ENCODE peak calls at places on chromosomes 5 and 9, in six cellular contexts. One of them, this sample, is unnamed.

GRCh38 chr5:53779541-53779981 is 219.1 kb downstream of the NDUFS4 start:
- DNase-seq in cardiac muscle cell: no peak
- DNase-seq in tibial nerve: no peak
- DNase-seq in cardiac fibroblast: peak
- DNase-seq in epithelial cell of esophagus: peak
- DNase-seq in psoas muscle: no peak
- DNase-seq in this sample: no peak

GRCh38 chr9:92561374-92562329 is 25.9 kb upstream of the ECM2 start:
- DNase-seq in cardiac muscle cell: no peak
- DNase-seq in tibial nerve: no peak
- DNase-seq in cardiac fibroblast: peak
- DNase-seq in epithelial cell of esophagus: peak
- DNase-seq in psoas muscle: no peak
- DNase-seq in this sample: no peak

GRCh38 chr9:8857330-8858249 is 1058.0 kb upstream of the DMAC1 start:
- DNase-seq in cardiac muscle cell: peak
- DNase-seq in tibial nerve: peak
- DNase-seq in cardiac fibroblast: peak
- DNase-seq in epithelial cell of esophagus: peak
- DNase-seq in psoas muscle: peak
- DNase-seq in this sample: peak

GRCh38 chr9:115229496-115229895 is 111.5 kb upstream of the TNC start:
- DNase-seq in cardiac muscle cell: no peak
- DNase-seq in tibial nerve: no peak
- DNase-seq in cardiac fibroblast: no peak
- DNase-seq in epithelial cell of esophagus: peak
- DNase-seq in psoas muscle: no peak
- DNase-seq in this sample: no peak

GRCh38 chr9:1267141-1267570 is 217.0 kb downstream of the DMRT2 start:
- DNase-seq in cardiac muscle cell: no peak
- DNase-seq in tibial nerve: no peak
- DNase-seq in cardiac fibroblast: no peak
- DNase-seq in epithelial cell of esophagus: peak
- DNase-seq in psoas muscle: no peak
- DNase-seq in this sample: no peak

GRCh38 chr5:38110130-38110529 is 148.2 kb upstream of the EGFLAM start:
- DNase-seq in cardiac muscle cell: no peak
- DNase-seq in tibial nerve: no peak
- DNase-seq in cardiac fibroblast: no peak
- DNase-seq in epithelial cell of esophagus: no peak
- DNase-seq in psoas muscle: no peak
- DNase-seq in this sample: no peak

GRCh38 chr9:21750021-21750735 is 52.3 kb upstream of the MTAP start:
- DNase-seq in cardiac muscle cell: no peak
- DNase-seq in tibial nerve: no peak
- DNase-seq in cardiac fibroblast: peak
- DNase-seq in epithelial cell of esophagus: no peak
- DNase-seq in psoas muscle: no peak
- DNase-seq in this sample: no peak

GRCh38 chr5:168734119-168734518 is 155.0 kb upstream of the PANK3 start:
- DNase-seq in cardiac muscle cell: no peak
- DNase-seq in tibial nerve: no peak
- DNase-seq in cardiac fibroblast: no peak
- DNase-seq in epithelial cell of esophagus: no peak
- DNase-seq in psoas muscle: no peak
- DNase-seq in this sample: no peak

GRCh38 chr9:114099523-114100270 is 605 bp upstream of the KIF12 start:
- DNase-seq in cardiac muscle cell: no peak
- DNase-seq in tibial nerve: no peak
- DNase-seq in cardiac fibroblast: no peak
- DNase-seq in epithelial cell of esophagus: no peak
- DNase-seq in psoas muscle: no peak
- DNase-seq in this sample: no peak

GRCh38 chr5:32523625-32524024 is 61.7 kb upstream of the SUB1 start:
- DNase-seq in cardiac muscle cell: no peak
- DNase-seq in tibial nerve: no peak
- DNase-seq in cardiac fibroblast: no peak
- DNase-seq in epithelial cell of esophagus: no peak
- DNase-seq in psoas muscle: no peak
- DNase-seq in this sample: no peak
- TF ChIP-seq CTCF in cardiac muscle cell: no peak
- TF ChIP-seq CTCF in tibial nerve: no peak
- TF ChIP-seq CTCF in cardiac fibroblast: no peak
- TF ChIP-seq CTCF in epithelial cell of esophagus: no peak
- TF ChIP-seq CTCF in psoas muscle: no peak
- TF ChIP-seq CTCF in this sample: peak

GRCh38 chr5:131634996-131635754 is at the start of gene RAPGEF6:
- DNase-seq in cardiac muscle cell: peak
- DNase-seq in tibial nerve: peak
- DNase-seq in cardiac fibroblast: peak
- DNase-seq in epithelial cell of esophagus: peak
- DNase-seq in psoas muscle: peak
- DNase-seq in this sample: peak
- TF ChIP-seq CTCF in cardiac muscle cell: peak
- TF ChIP-seq CTCF in tibial nerve: no peak
- TF ChIP-seq CTCF in cardiac fibroblast: no peak
- TF ChIP-seq CTCF in epithelial cell of esophagus: no peak
- TF ChIP-seq CTCF in psoas muscle: no peak
- TF ChIP-seq CTCF in this sample: no peak

DNA sequence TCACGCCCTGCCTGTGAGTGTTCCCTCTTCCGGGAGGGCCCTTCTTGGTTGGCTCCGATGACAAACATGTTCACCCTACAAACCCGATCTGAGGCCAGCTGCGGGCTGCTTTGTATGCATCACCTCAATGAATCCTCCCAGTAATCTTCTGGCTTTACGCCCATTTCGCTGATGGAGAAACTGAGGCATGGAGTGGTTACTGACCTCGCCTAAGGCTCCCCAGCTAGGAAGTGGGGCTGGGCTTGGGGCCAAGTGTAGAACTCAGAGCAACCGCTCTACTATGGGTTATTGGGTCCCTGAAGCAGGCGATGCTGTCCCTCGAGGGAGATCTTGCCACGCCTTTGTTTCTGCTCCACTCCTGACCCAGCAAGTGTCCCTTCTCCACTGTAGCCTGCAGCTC is 38.2 kb upstream of the RPL26L1 start:
- DNase-seq in cardiac muscle cell: no peak
- DNase-seq in tibial nerve: no peak
- DNase-seq in cardiac fibroblast: no peak
- DNase-seq in epithelial cell of esophagus: no peak
- DNase-seq in psoas muscle: no peak
- DNase-seq in this sample: no peak
- TF ChIP-seq CTCF in cardiac muscle cell: no peak
- TF ChIP-seq CTCF in tibial nerve: no peak
- TF ChIP-seq CTCF in cardiac fibroblast: no peak
- TF ChIP-seq CTCF in epithelial cell of esophagus: no peak
- TF ChIP-seq CTCF in psoas muscle: no peak
- TF ChIP-seq CTCF in this sample: no peak

DNA sequence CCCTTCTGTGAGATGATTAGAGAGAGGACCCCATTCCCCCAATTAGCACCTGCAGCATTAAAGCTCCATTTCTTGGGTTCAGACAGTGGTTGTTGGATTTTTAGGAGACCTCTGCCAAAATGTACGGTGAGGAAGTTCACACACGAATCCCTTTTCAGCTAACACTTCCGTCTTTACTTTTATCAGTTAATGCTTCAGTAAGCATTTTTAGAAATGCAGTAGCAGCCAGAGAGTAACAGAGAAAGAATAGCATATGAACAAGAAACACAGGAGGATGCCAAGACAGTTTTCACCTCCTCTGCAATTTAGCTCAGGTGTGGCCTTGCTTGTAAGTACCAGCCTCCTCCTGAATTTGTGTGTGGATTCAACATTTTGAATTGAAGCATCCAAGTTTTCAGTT is 312.9 kb downstream of the ISL1 start:
- DNase-seq in cardiac muscle cell: no peak
- DNase-seq in tibial nerve: no peak
- DNase-seq in cardiac fibroblast: no peak
- DNase-seq in epithelial cell of esophagus: no peak
- DNase-seq in psoas muscle: no peak
- DNase-seq in this sample: no peak
- TF ChIP-seq CTCF in cardiac muscle cell: no peak
- TF ChIP-seq CTCF in tibial nerve: no peak
- TF ChIP-seq CTCF in cardiac fibroblast: no peak
- TF ChIP-seq CTCF in epithelial cell of esophagus: no peak
- TF ChIP-seq CTCF in psoas muscle: no peak
- TF ChIP-seq CTCF in this sample: no peak

DNA sequence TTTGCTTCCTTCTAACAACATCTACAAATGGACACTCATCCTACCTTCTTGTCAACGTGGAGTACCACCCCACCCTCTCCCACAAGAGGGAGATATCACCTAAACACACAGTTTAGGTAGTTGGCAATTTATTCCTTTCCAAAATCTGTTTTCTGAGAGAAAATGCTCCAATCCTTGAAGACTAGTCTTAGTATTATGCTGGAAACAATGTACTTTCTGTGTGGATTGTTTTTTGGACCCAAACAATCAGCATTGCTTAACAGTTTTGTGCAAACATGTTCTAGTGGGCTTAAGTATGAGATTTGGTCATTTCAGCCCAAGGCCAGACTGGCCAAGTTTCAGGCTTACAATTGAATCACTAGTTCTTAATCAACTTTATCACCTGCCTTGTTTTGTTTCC is 359.1 kb downstream of the ARHGEF28 start:
- DNase-seq in cardiac muscle cell: no peak
- DNase-seq in tibial nerve: no peak
- DNase-seq in cardiac fibroblast: peak
- DNase-seq in epithelial cell of esophagus: peak
- DNase-seq in psoas muscle: no peak
- DNase-seq in this sample: no peak
- TF ChIP-seq CTCF in cardiac muscle cell: peak
- TF ChIP-seq CTCF in tibial nerve: no peak
- TF ChIP-seq CTCF in cardiac fibroblast: peak
- TF ChIP-seq CTCF in epithelial cell of esophagus: peak
- TF ChIP-seq CTCF in psoas muscle: peak
- TF ChIP-seq CTCF in this sample: peak

GRCh38 chr5:142009886-142010285 is 2.9 kb downstream of the GNPDA1 start:
- DNase-seq in cardiac muscle cell: no peak
- DNase-seq in tibial nerve: no peak
- DNase-seq in cardiac fibroblast: no peak
- DNase-seq in epithelial cell of esophagus: no peak
- DNase-seq in psoas muscle: no peak
- DNase-seq in this sample: no peak

GRCh38 chr5:142011572-142012185 is 1.1 kb downstream of the GNPDA1 start:
- DNase-seq in cardiac muscle cell: no peak
- DNase-seq in tibial nerve: no peak
- DNase-seq in cardiac fibroblast: no peak
- DNase-seq in epithelial cell of esophagus: no peak
- DNase-seq in psoas muscle: no peak
- DNase-seq in this sample: no peak

GRCh38 chr5:142012792-142013388 is at the start of gene GNPDA1:
- DNase-seq in cardiac muscle cell: peak
- DNase-seq in tibial nerve: peak
- DNase-seq in cardiac fibroblast: peak
- DNase-seq in epithelial cell of esophagus: peak
- DNase-seq in psoas muscle: peak
- DNase-seq in this sample: peak

GRCh38 chr5:142013734-142014495 is 1.1 kb upstream of the GNPDA1 start:
- DNase-seq in cardiac muscle cell: no peak
- DNase-seq in tibial nerve: no peak
- DNase-seq in cardiac fibroblast: peak
- DNase-seq in epithelial cell of esophagus: peak
- DNase-seq in psoas muscle: peak
- DNase-seq in this sample: peak

GRCh38 chr5:142012186-142012785 is 541 bp downstream of the GNPDA1 start:
- DNase-seq in cardiac muscle cell: peak
- DNase-seq in tibial nerve: peak
- DNase-seq in cardiac fibroblast: peak
- DNase-seq in epithelial cell of esophagus: peak
- DNase-seq in psoas muscle: peak
- DNase-seq in this sample: peak
- TF ChIP-seq CTCF in cardiac muscle cell: peak
- TF ChIP-seq CTCF in tibial nerve: peak
- TF ChIP-seq CTCF in cardiac fibroblast: peak
- TF ChIP-seq CTCF in epithelial cell of esophagus: peak
- TF ChIP-seq CTCF in psoas muscle: peak
- TF ChIP-seq CTCF in this sample: peak

DNA sequence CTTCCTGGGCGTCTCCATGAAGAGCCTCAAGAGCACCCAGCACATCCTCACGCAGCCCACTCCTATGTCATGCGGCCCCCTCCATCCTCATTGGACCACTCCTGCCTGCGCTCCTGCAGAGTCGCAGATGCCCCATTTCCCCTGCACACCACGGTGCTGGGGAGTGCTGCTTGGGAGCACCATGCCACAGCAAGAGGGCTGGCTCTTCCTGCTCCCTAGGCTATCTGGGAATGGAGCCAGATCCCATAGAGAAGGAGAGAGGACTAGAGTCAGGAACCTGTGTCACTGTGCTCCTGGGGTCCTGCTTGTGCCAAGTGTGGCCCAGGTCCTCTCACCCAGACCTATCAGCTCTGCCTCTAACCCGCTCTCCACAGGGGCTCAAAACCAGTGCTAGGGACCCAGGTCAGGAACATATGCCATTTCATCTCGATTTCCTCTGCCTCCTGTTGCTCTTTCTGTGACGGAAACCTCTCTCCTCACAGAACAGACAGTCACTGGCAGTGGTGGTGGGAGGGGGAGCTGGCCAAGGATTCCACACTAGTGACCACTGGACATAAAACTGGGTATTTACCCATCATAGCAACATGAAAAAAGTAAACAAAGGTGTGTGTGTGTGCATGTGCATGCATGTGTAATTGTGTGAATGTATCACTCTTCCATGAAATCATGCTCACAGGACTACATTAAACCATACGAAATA is 178.4 kb downstream of the TTLL11 start:
- DNase-seq in cardiac muscle cell: no peak
- DNase-seq in tibial nerve: no peak
- DNase-seq in cardiac fibroblast: no peak
- DNase-seq in epithelial cell of esophagus: no peak
- DNase-seq in psoas muscle: no peak
- DNase-seq in this sample: no peak
- TF ChIP-seq CTCF in cardiac muscle cell: no peak
- TF ChIP-seq CTCF in tibial nerve: no peak
- TF ChIP-seq CTCF in cardiac fibroblast: no peak
- TF ChIP-seq CTCF in epithelial cell of esophagus: no peak
- TF ChIP-seq CTCF in psoas muscle: no peak
- TF ChIP-seq CTCF in this sample: no peak

GRCh38 chr9:86315088-86315487 is 32.8 kb upstream of the ISCA1 start:
- DNase-seq in cardiac muscle cell: no peak
- DNase-seq in tibial nerve: no peak
- DNase-seq in cardiac fibroblast: peak
- DNase-seq in epithelial cell of esophagus: peak
- DNase-seq in psoas muscle: no peak
- DNase-seq in this sample: no peak
- TF ChIP-seq CTCF in cardiac muscle cell: no peak
- TF ChIP-seq CTCF in tibial nerve: no peak
- TF ChIP-seq CTCF in cardiac fibroblast: no peak
- TF ChIP-seq CTCF in epithelial cell of esophagus: no peak
- TF ChIP-seq CTCF in psoas muscle: no peak
- TF ChIP-seq CTCF in this sample: no peak

DNA sequence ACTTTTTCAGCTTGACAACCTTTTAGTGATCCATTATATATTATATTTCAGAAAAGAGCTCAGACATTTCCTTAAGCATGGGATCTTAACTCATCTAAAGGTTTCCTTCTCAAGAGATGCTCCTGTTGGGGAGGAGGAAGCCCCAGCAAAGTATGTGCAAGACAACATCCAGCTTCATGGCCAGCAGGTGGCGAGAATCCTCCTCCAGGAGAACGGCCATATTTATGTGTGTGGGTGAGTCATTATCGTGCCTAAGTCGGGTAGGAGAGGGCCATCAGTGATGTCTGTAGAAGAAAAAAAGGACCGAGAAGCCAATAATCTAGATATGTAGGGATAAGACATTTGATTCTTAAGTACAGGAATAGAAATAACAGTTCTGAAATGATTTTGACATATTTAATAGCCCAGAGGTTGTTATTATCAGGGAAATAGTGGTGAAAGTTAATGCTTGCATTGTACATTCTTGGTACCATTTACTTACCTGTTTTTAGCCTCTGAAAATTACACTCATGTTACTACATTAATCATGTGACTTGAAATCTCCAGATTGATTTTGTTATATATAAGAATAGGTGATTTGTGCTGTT is 28.2 kb downstream of the MTRR start:
- DNase-seq in cardiac muscle cell: peak
- DNase-seq in tibial nerve: no peak
- DNase-seq in cardiac fibroblast: peak
- DNase-seq in epithelial cell of esophagus: peak
- DNase-seq in psoas muscle: no peak
- DNase-seq in this sample: no peak
- TF ChIP-seq CTCF in cardiac muscle cell: peak
- TF ChIP-seq CTCF in tibial nerve: no peak
- TF ChIP-seq CTCF in cardiac fibroblast: peak
- TF ChIP-seq CTCF in epithelial cell of esophagus: peak
- TF ChIP-seq CTCF in psoas muscle: no peak
- TF ChIP-seq CTCF in this sample: peak

This sample was measured in right lobe of liver.